ENCODE peak calls at places on chromosomes 11 and 22, in eight cellular contexts. One of them, this sample, is unnamed.
A peak's percentile ranks its signal among the peaks of the same experiment; 100 is the strongest.

GRCh38 chr11:111376453-111376871 is 2.6 kb downstream of the POU2AF1 start:
- DNase-seq in EL: no peak
- DNase-seq in stimulated activated CD4-positive, alpha-beta T cell treated with anti-CD3 and anti-CD28 coated beads, TNF-alpha, amount 100 ng/mL, for 24 hours: no peak
- DNase-seq in DMS153: no peak
- DNase-seq in aorta: no peak
- DNase-seq in pancreas: no peak
- DNase-seq in NCI-H1436: no peak
- DNase-seq in effector CD4-positive, alpha-beta T cell: no peak
- DNase-seq in this sample: no peak

GRCh38 chr11:69531071-69531716 is 49.7 kb downstream of the LINC01488 start:
- DNase-seq in EL: no peak
- DNase-seq in stimulated activated CD4-positive, alpha-beta T cell treated with anti-CD3 and anti-CD28 coated beads, TNF-alpha, amount 100 ng/mL, for 24 hours: no peak
- DNase-seq in DMS153: no peak
- DNase-seq in aorta: peak; percentile 37
- DNase-seq in pancreas: no peak
- DNase-seq in NCI-H1436: no peak
- DNase-seq in effector CD4-positive, alpha-beta T cell: no peak
- DNase-seq in this sample: no peak

GRCh38 chr11:45385423-45385822 is 99.3 kb upstream of the SYT13 start:
- DNase-seq in EL: no peak
- DNase-seq in stimulated activated CD4-positive, alpha-beta T cell treated with anti-CD3 and anti-CD28 coated beads, TNF-alpha, amount 100 ng/mL, for 24 hours: no peak
- DNase-seq in DMS153: no peak
- DNase-seq in aorta: peak; percentile 58
- DNase-seq in pancreas: no peak
- DNase-seq in NCI-H1436: no peak
- DNase-seq in effector CD4-positive, alpha-beta T cell: no peak
- DNase-seq in this sample: no peak

GRCh38 chr22:27435839-27436581 is 365.5 kb downstream of the MN1 start:
- DNase-seq in EL: peak; percentile 37
- DNase-seq in stimulated activated CD4-positive, alpha-beta T cell treated with anti-CD3 and anti-CD28 coated beads, TNF-alpha, amount 100 ng/mL, for 24 hours: no peak
- DNase-seq in DMS153: peak; percentile 30
- DNase-seq in aorta: peak; percentile 81
- DNase-seq in pancreas: no peak
- DNase-seq in NCI-H1436: no peak
- DNase-seq in effector CD4-positive, alpha-beta T cell: no peak
- DNase-seq in this sample: peak; percentile 78

GRCh38 chr22:40898850-40899357 is 37.0 kb upstream of the DNAJB7 start:
- DNase-seq in EL: peak; percentile 70
- DNase-seq in stimulated activated CD4-positive, alpha-beta T cell treated with anti-CD3 and anti-CD28 coated beads, TNF-alpha, amount 100 ng/mL, for 24 hours: peak; percentile 6
- DNase-seq in DMS153: peak; percentile 31
- DNase-seq in aorta: no peak
- DNase-seq in pancreas: no peak
- DNase-seq in NCI-H1436: peak; percentile 31
- DNase-seq in effector CD4-positive, alpha-beta T cell: no peak
- DNase-seq in this sample: peak; percentile 70

GRCh38 chr11:120432056-120433018 is 79.2 kb upstream of the GRIK4 start:
- DNase-seq in EL: peak; percentile 99
- DNase-seq in stimulated activated CD4-positive, alpha-beta T cell treated with anti-CD3 and anti-CD28 coated beads, TNF-alpha, amount 100 ng/mL, for 24 hours: peak; percentile 28
- DNase-seq in DMS153: no peak
- DNase-seq in aorta: no peak
- DNase-seq in pancreas: peak; percentile 6
- DNase-seq in NCI-H1436: no peak
- DNase-seq in effector CD4-positive, alpha-beta T cell: no peak
- DNase-seq in this sample: peak; percentile 82

GRCh38 chr11:65041206-65042035 is at the start of gene SAC3D1:
- DNase-seq in EL: no peak
- DNase-seq in stimulated activated CD4-positive, alpha-beta T cell treated with anti-CD3 and anti-CD28 coated beads, TNF-alpha, amount 100 ng/mL, for 24 hours: peak; percentile 23
- DNase-seq in DMS153: no peak
- DNase-seq in aorta: no peak
- DNase-seq in pancreas: peak; percentile 63
- DNase-seq in NCI-H1436: peak; percentile 9
- DNase-seq in effector CD4-positive, alpha-beta T cell: peak; percentile 59
- DNase-seq in this sample: peak; percentile 81

GRCh38 chr11:68373810-68374501 is 61.6 kb downstream of the LRP5 start:
- DNase-seq in EL: no peak
- DNase-seq in stimulated activated CD4-positive, alpha-beta T cell treated with anti-CD3 and anti-CD28 coated beads, TNF-alpha, amount 100 ng/mL, for 24 hours: no peak
- DNase-seq in DMS153: no peak
- DNase-seq in aorta: no peak
- DNase-seq in pancreas: peak; percentile 52
- DNase-seq in NCI-H1436: no peak
- DNase-seq in effector CD4-positive, alpha-beta T cell: no peak
- DNase-seq in this sample: peak; percentile 54

GRCh38 chr11:57305523-57305922 is 19.2 kb downstream of the TNKS1BP1 start:
- DNase-seq in EL: no peak
- DNase-seq in stimulated activated CD4-positive, alpha-beta T cell treated with anti-CD3 and anti-CD28 coated beads, TNF-alpha, amount 100 ng/mL, for 24 hours: no peak
- DNase-seq in DMS153: no peak
- DNase-seq in aorta: no peak
- DNase-seq in pancreas: no peak
- DNase-seq in NCI-H1436: no peak
- DNase-seq in effector CD4-positive, alpha-beta T cell: no peak
- DNase-seq in this sample: no peak

GRCh38 chr11:31657091-31657490 is 147.5 kb downstream of the ELP4 start:
- DNase-seq in EL: peak; percentile 3
- DNase-seq in stimulated activated CD4-positive, alpha-beta T cell treated with anti-CD3 and anti-CD28 coated beads, TNF-alpha, amount 100 ng/mL, for 24 hours: no peak
- DNase-seq in DMS153: no peak
- DNase-seq in aorta: no peak
- DNase-seq in pancreas: no peak
- DNase-seq in NCI-H1436: no peak
- DNase-seq in effector CD4-positive, alpha-beta T cell: no peak
- DNase-seq in this sample: no peak

GRCh38 chr11:87290304-87290922 is 252.7 kb downstream of the TMEM135 start:
- DNase-seq in EL: peak; percentile 63
- DNase-seq in stimulated activated CD4-positive, alpha-beta T cell treated with anti-CD3 and anti-CD28 coated beads, TNF-alpha, amount 100 ng/mL, for 24 hours: no peak
- DNase-seq in DMS153: peak; percentile 28
- DNase-seq in aorta: no peak
- DNase-seq in pancreas: no peak
- DNase-seq in NCI-H1436: peak; percentile 73
- DNase-seq in effector CD4-positive, alpha-beta T cell: no peak
- DNase-seq in this sample: peak; percentile 37

GRCh38 chr11:23502821-23503220 is 642.5 kb upstream of the CCDC179 start:
- DNase-seq in EL: peak; percentile 21
- DNase-seq in stimulated activated CD4-positive, alpha-beta T cell treated with anti-CD3 and anti-CD28 coated beads, TNF-alpha, amount 100 ng/mL, for 24 hours: no peak
- DNase-seq in DMS153: no peak
- DNase-seq in aorta: no peak
- DNase-seq in pancreas: no peak
- DNase-seq in NCI-H1436: no peak
- DNase-seq in effector CD4-positive, alpha-beta T cell: no peak
- DNase-seq in this sample: no peak

GRCh38 chr22:40210814-40211213 is 33.1 kb downstream of the TNRC6B start:
- DNase-seq in EL: no peak
- DNase-seq in stimulated activated CD4-positive, alpha-beta T cell treated with anti-CD3 and anti-CD28 coated beads, TNF-alpha, amount 100 ng/mL, for 24 hours: no peak
- DNase-seq in DMS153: no peak
- DNase-seq in aorta: no peak
- DNase-seq in pancreas: no peak
- DNase-seq in NCI-H1436: no peak
- DNase-seq in effector CD4-positive, alpha-beta T cell: no peak
- DNase-seq in this sample: no peak